ENCODE peak calls at places on chromosomes 4 and X, in seven cellular contexts. W is GM13977, P is AG10803, K is left lung, N is anterior cingulate cortex, U is OCI-M1, B is GM20000. T is an unnamed sample.

GRCh38 chr4:98446499-98447375 is 185.6 kb downstream of the RAP1GDS1 start:
- DNase-seq in B (peak), K (no peak), W (no peak), U (peak), P (peak), N (no peak), T (peak)

GRCh38 chr4:176875441-176875930 is 82.8 kb upstream of the VEGFC start:
- DNase-seq in U (no peak), K (no peak), B (no peak), W (no peak), N (no peak), P (peak), T (no peak)

GRCh38 chr4:40251366-40251765 is 54.5 kb downstream of the RHOH start:
- DNase-seq in K (no peak), P (no peak), B (no peak), W (no peak), U (no peak), N (no peak), T (no peak)

GRCh38 chrX:107734646-107735045 is 40.9 kb downstream of the TSC22D3 start:
- DNase-seq in N (no peak), B (no peak), W (no peak), U (no peak), K (no peak), P (no peak), T (no peak)

GRCh38 chr4:75895744-75896314 is 6.4 kb downstream of the PPEF2 start:
- DNase-seq in U (peak), W (peak), N (no peak), B (peak), P (peak), K (no peak), T (peak)

GRCh38 chr4:51858605-51859211 is 15.8 kb downstream of the DCUN1D4 start:
- DNase-seq in U (no peak), P (peak), B (no peak), N (no peak), K (no peak), W (no peak), T (no peak)

GRCh38 chr4:71126719-71127118 is 133.3 kb downstream of the DCK start:
- DNase-seq in P (peak), U (no peak), B (no peak), W (no peak), K (no peak), N (no peak), T (no peak)

GRCh38 chrX:68571292-68572256 is 72.7 kb downstream of the YIPF6 start:
- DNase-seq in P (peak), U (peak), W (peak), B (peak), K (no peak), N (no peak), T (no peak)

GRCh38 chr4:56320293-56320692 is 67.0 kb downstream of the AASDH start:
- DNase-seq in P (peak), N (no peak), U (no peak), K (no peak), W (no peak), B (no peak), T (no peak)

GRCh38 chrX:12210921-12211320 is 72.6 kb downstream of the FRMPD4 start:
- DNase-seq in P (peak), U (no peak), W (no peak), N (no peak), B (no peak), K (no peak), T (no peak)

GRCh38 chrX:9055354-9055753 is 21.4 kb upstream of the FAM9B start:
- DNase-seq in P (no peak), K (no peak), U (peak), B (no peak), W (no peak), N (no peak), T (no peak)

GRCh38 chr4:34972189-34972588 is 1272.1 kb downstream of the ARAP2 start:
- DNase-seq in K (no peak), B (no peak), W (no peak), N (no peak), P (no peak), U (no peak), T (no peak)

GRCh38 chr4:119046263-119046662 is 89.4 kb upstream of the MYOZ2 start:
- DNase-seq in N (no peak), P (no peak), B (no peak), W (no peak), K (no peak), U (no peak), T (no peak)

GRCh38 chr4:186689476-186689875 is 34.2 kb downstream of the FAT1 start:
- DNase-seq in P (peak), B (no peak), N (no peak), W (no peak), U (no peak), K (no peak), T (no peak)

GRCh38 chr4:16391196-16391595 is 164.9 kb upstream of the TAPT1 start:
- DNase-seq in W (no peak), U (no peak), P (no peak), B (no peak), K (no peak), N (no peak), T (no peak)

GRCh38 chrX:39309018-39309620 is 507.9 kb downstream of the MID1IP1 start:
- DNase-seq in B (peak), N (no peak), K (no peak), W (no peak), U (no peak), P (peak), T (no peak)

GRCh38 chr4:56400560-56400959 is 13.3 kb upstream of the AASDH start:
- DNase-seq in U (no peak), P (no peak), W (no peak), B (no peak), N (no peak), K (no peak), T (no peak)

GRCh38 chrX:107935664-107936433 is 46.3 kb downstream of the TEX13B start:
- DNase-seq in W (no peak), N (no peak), P (no peak), K (no peak), B (no peak), U (no peak), T (no peak)

GRCh38 chr4:522438-522837 is 23.4 kb downstream of the PIGG start:
- DNase-seq in W (no peak), K (no peak), U (no peak), N (no peak), P (no peak), B (no peak), T (no peak)

GRCh38 chrX:151402719-151403390 is 5.8 kb downstream of the VMA21 start:
- DNase-seq in B (no peak), W (no peak), U (no peak), K (no peak), P (no peak), N (no peak), T (no peak)

GRCh38 chrX:40576291-40576690 is 4.5 kb upstream of the ATP6AP2 start:
- DNase-seq in B (no peak), N (no peak), U (no peak), P (no peak), W (no peak), K (no peak), T (no peak)

GRCh38 chr4:142272452-142272851 is 573.6 kb downstream of the INPP4B start:
- DNase-seq in N (no peak), U (no peak), B (no peak), P (no peak), K (no peak), W (no peak), T (no peak)

T was measured in germinal center.